ENCODE peak calls at places on chromosomes 1 and 21, in four cellular contexts. V is NAMALWA, E is hepatic stellate cell, Q is stromal cell of bone marrow. Z is an unnamed sample.

GRCh38 chr21:44723177-44724131 is 12.1 kb upstream of the TSPEAR start:
- DNase-seq in V (no peak), E (no peak), Q (no peak), Z (no peak)

GRCh38 chr1:161119017-161119378 is 1.1 kb downstream of the NIT1 start:
- DNase-seq in V (peak; percentile 77), E (no peak), Q (no peak), Z (no peak)

GRCh38 chr1:4978660-4979390 is 324.4 kb downstream of the AJAP1 start:
- DNase-seq in V (no peak), E (no peak), Q (no peak), Z (no peak)

GRCh38 chr21:17688912-17689874 is 76.5 kb upstream of the BTG3 start:
- DNase-seq in V (peak; percentile 48), E (no peak), Q (no peak), Z (no peak)

GRCh38 chr1:8712413-8713229 is 104.8 kb downstream of the RERE start:
- DNase-seq in V (peak; percentile 89), E (peak; percentile 79), Q (peak; percentile 84), Z (peak; percentile 74)

GRCh38 chr1:91799159-91799558 is 86.8 kb downstream of the TGFBR3 start:
- DNase-seq in V (no peak), E (no peak), Q (no peak), Z (no peak)

GRCh38 chr1:223496883-223497282 is 103.7 kb downstream of the CCDC185 start:
- DNase-seq in V (peak; percentile 67), E (no peak), Q (no peak), Z (no peak)

GRCh38 chr1:30706528-30706927 is 16.9 kb downstream of the MATN1 start:
- DNase-seq in V (no peak), E (peak; percentile 46), Q (no peak), Z (no peak)

GRCh38 chr1:31063636-31064035 is 1.9 kb downstream of the PUM1 start:
- DNase-seq in V (peak; percentile 40), E (no peak), Q (no peak), Z (no peak)

GRCh38 chr1:224733021-224733911 is 117.1 kb downstream of the CNIH3 start:
- DNase-seq in V (no peak), E (peak; percentile 64), Q (peak; percentile 56), Z (no peak)

GRCh38 chr1:159598196-159598595 is 10.6 kb downstream of the APCS start:
- DNase-seq in V (no peak), E (peak; percentile 29), Q (peak; percentile 6), Z (peak; percentile 98)

GRCh38 chr1:205236526-205236925 is 8.8 kb downstream of the TMCC2 start:
- DNase-seq in V (no peak), E (no peak), Q (no peak), Z (no peak)

GRCh38 chr1:3403011-3403345 is 51.5 kb upstream of the ARHGEF16 start:
- DNase-seq in V (no peak), E (no peak), Q (no peak), Z (no peak)

GRCh38 chr1:228735871-228736586 is 750 bp downstream of the RHOU start:
- DNase-seq in V (no peak), E (no peak), Q (no peak), Z (no peak)

GRCh38 chr1:207825719-207826556 is 74.1 kb downstream of the CD46 start:
- DNase-seq in V (peak; percentile 92), E (peak; percentile 84), Q (no peak), Z (no peak)

GRCh38 chr1:44489481-44489880 is 84.4 kb downstream of the RNF220 start:
- DNase-seq in V (no peak), E (peak; percentile 14), Q (no peak), Z (peak; percentile 72)

GRCh38 chr1:208158640-208159541 is 85.3 kb downstream of the PLXNA2 start:
- DNase-seq in V (no peak), E (peak; percentile 32), Q (no peak), Z (no peak)

GRCh38 chr1:205849619-205850355 is at the start of gene PM20D1:
- DNase-seq in V (peak; percentile 64), E (peak; percentile 36), Q (peak; percentile 72), Z (no peak)